ENCODE peak calls at places on chromosomes 2 and 18, in eight cellular contexts. One of them, this sample, is unnamed.

GRCh38 chr2:66596229-66596628 is 161.3 kb downstream of the MEIS1 start:
- DNase-seq in PC-3: no peak
- DNase-seq in adrenal gland: no peak
- DNase-seq in left lung: no peak
- DNase-seq in heart right ventricle: no peak
- DNase-seq in cardiac muscle cell: no peak
- DNase-seq in RWPE2: no peak
- DNase-seq in Panc1: no peak
- DNase-seq in this sample: no peak

GRCh38 chr2:206154197-206154596 is 5.0 kb downstream of the NDUFS1 start:
- DNase-seq in Panc1: no peak
- DNase-seq in RWPE2: no peak
- DNase-seq in cardiac muscle cell: peak; percentile 10
- DNase-seq in left lung: no peak
- DNase-seq in PC-3: peak; percentile 26
- DNase-seq in heart right ventricle: no peak
- DNase-seq in adrenal gland: no peak
- DNase-seq in this sample: no peak

GRCh38 chr2:73759904-73760303 is 20.0 kb downstream of the DUSP11 start:
- DNase-seq in PC-3: no peak
- DNase-seq in RWPE2: no peak
- DNase-seq in left lung: no peak
- DNase-seq in Panc1: no peak
- DNase-seq in heart right ventricle: no peak
- DNase-seq in cardiac muscle cell: peak; percentile 78
- DNase-seq in adrenal gland: no peak
- DNase-seq in this sample: no peak

GRCh38 chr2:8923173-8923572 is 80.3 kb downstream of the MBOAT2 start:
- DNase-seq in Panc1: no peak
- DNase-seq in adrenal gland: no peak
- DNase-seq in left lung: no peak
- DNase-seq in PC-3: no peak
- DNase-seq in cardiac muscle cell: no peak
- DNase-seq in heart right ventricle: no peak
- DNase-seq in RWPE2: no peak
- DNase-seq in this sample: no peak

GRCh38 chr2:29117636-29118303 is 2.6 kb downstream of the CLIP4 start:
- DNase-seq in cardiac muscle cell: peak; percentile 51
- DNase-seq in PC-3: peak; percentile 94
- DNase-seq in Panc1: peak; percentile 94
- DNase-seq in heart right ventricle: no peak
- DNase-seq in RWPE2: no peak
- DNase-seq in left lung: no peak
- DNase-seq in adrenal gland: no peak
- DNase-seq in this sample: no peak

GRCh38 chr2:15657759-15658158 is 66.1 kb downstream of the DDX1 start:
- DNase-seq in PC-3: no peak
- DNase-seq in cardiac muscle cell: no peak
- DNase-seq in RWPE2: no peak
- DNase-seq in Panc1: no peak
- DNase-seq in heart right ventricle: no peak
- DNase-seq in left lung: no peak
- DNase-seq in adrenal gland: no peak
- DNase-seq in this sample: no peak

GRCh38 chr2:107731435-107731834 is 95.3 kb upstream of the RGPD4 start:
- DNase-seq in adrenal gland: no peak
- DNase-seq in left lung: no peak
- DNase-seq in heart right ventricle: no peak
- DNase-seq in PC-3: no peak
- DNase-seq in cardiac muscle cell: no peak
- DNase-seq in RWPE2: no peak
- DNase-seq in Panc1: no peak
- DNase-seq in this sample: no peak

GRCh38 chr18:65725421-65726050 is 25.3 kb upstream of the CDH7 start:
- DNase-seq in left lung: no peak
- DNase-seq in RWPE2: no peak
- DNase-seq in Panc1: peak; percentile 5
- DNase-seq in PC-3: peak; percentile 73
- DNase-seq in adrenal gland: peak; percentile 16
- DNase-seq in heart right ventricle: peak; percentile 14
- DNase-seq in cardiac muscle cell: peak; percentile 0
- DNase-seq in this sample: no peak

GRCh38 chr18:58117685-58118403 is 73.8 kb downstream of the NEDD4L start:
- DNase-seq in RWPE2: no peak
- DNase-seq in left lung: no peak
- DNase-seq in PC-3: peak; percentile 93
- DNase-seq in Panc1: peak; percentile 69
- DNase-seq in adrenal gland: peak; percentile 81
- DNase-seq in cardiac muscle cell: peak; percentile 94
- DNase-seq in heart right ventricle: no peak
- DNase-seq in this sample: no peak

GRCh38 chr2:14941151-14941631 is 308.7 kb downstream of the LRATD1 start:
- DNase-seq in left lung: no peak
- DNase-seq in PC-3: no peak
- DNase-seq in cardiac muscle cell: no peak
- DNase-seq in Panc1: no peak
- DNase-seq in adrenal gland: peak; percentile 14
- DNase-seq in heart right ventricle: no peak
- DNase-seq in RWPE2: no peak
- DNase-seq in this sample: no peak

GRCh38 chr2:219569041-219569440 is 2.3 kb downstream of the OBSL1 start:
- DNase-seq in heart right ventricle: no peak
- DNase-seq in cardiac muscle cell: no peak
- DNase-seq in left lung: no peak
- DNase-seq in PC-3: no peak
- DNase-seq in adrenal gland: no peak
- DNase-seq in RWPE2: no peak
- DNase-seq in Panc1: no peak
- DNase-seq in this sample: no peak

GRCh38 chr2:175575346-175576258 is 394.1 kb upstream of the ATP5MC3 start:
- DNase-seq in left lung: no peak
- DNase-seq in PC-3: no peak
- DNase-seq in RWPE2: no peak
- DNase-seq in heart right ventricle: no peak
- DNase-seq in cardiac muscle cell: no peak
- DNase-seq in Panc1: no peak
- DNase-seq in adrenal gland: no peak
- DNase-seq in this sample: no peak

GRCh38 chr2:39696838-39697237 is 31.1 kb downstream of the TMEM178A start:
- DNase-seq in PC-3: peak; percentile 65
- DNase-seq in heart right ventricle: no peak
- DNase-seq in Panc1: peak; percentile 13
- DNase-seq in left lung: no peak
- DNase-seq in adrenal gland: no peak
- DNase-seq in cardiac muscle cell: peak; percentile 85
- DNase-seq in RWPE2: no peak
- DNase-seq in this sample: no peak

GRCh38 chr2:217876253-217876570 is 126.6 kb downstream of the TNS1 start:
- DNase-seq in cardiac muscle cell: no peak
- DNase-seq in left lung: no peak
- DNase-seq in heart right ventricle: no peak
- DNase-seq in Panc1: no peak
- DNase-seq in adrenal gland: no peak
- DNase-seq in RWPE2: no peak
- DNase-seq in PC-3: no peak
- DNase-seq in this sample: no peak

GRCh38 chr2:67234443-67234842 is 162.7 kb upstream of the ETAA1 start:
- DNase-seq in Panc1: no peak
- DNase-seq in adrenal gland: peak; percentile 54
- DNase-seq in RWPE2: no peak
- DNase-seq in cardiac muscle cell: peak; percentile 65
- DNase-seq in heart right ventricle: no peak
- DNase-seq in left lung: no peak
- DNase-seq in PC-3: peak; percentile 51
- DNase-seq in this sample: peak; percentile 21

GRCh38 chr2:10174173-10174572 is 51.6 kb downstream of the RRM2 start:
- DNase-seq in cardiac muscle cell: no peak
- DNase-seq in heart right ventricle: no peak
- DNase-seq in PC-3: no peak
- DNase-seq in Panc1: no peak
- DNase-seq in left lung: no peak
- DNase-seq in adrenal gland: no peak
- DNase-seq in RWPE2: no peak
- DNase-seq in this sample: no peak

GRCh38 chr2:109455731-109456691 is 157.8 kb downstream of the SEPTIN10 start:
- DNase-seq in RWPE2: peak; percentile 15
- DNase-seq in heart right ventricle: no peak
- DNase-seq in adrenal gland: no peak
- DNase-seq in left lung: no peak
- DNase-seq in cardiac muscle cell: no peak
- DNase-seq in Panc1: no peak
- DNase-seq in PC-3: no peak
- DNase-seq in this sample: no peak

GRCh38 chr2:109454304-109454703 is 159.5 kb downstream of the SEPTIN10 start:
- DNase-seq in cardiac muscle cell: no peak
- DNase-seq in heart right ventricle: no peak
- DNase-seq in PC-3: no peak
- DNase-seq in RWPE2: peak; percentile 17
- DNase-seq in Panc1: no peak
- DNase-seq in left lung: no peak
- DNase-seq in adrenal gland: no peak
- DNase-seq in this sample: no peak

GRCh38 chr2:109453596-109453995 is 160.2 kb downstream of the SEPTIN10 start:
- DNase-seq in heart right ventricle: no peak
- DNase-seq in left lung: no peak
- DNase-seq in PC-3: no peak
- DNase-seq in adrenal gland: no peak
- DNase-seq in cardiac muscle cell: no peak
- DNase-seq in RWPE2: peak; percentile 23
- DNase-seq in Panc1: no peak
- DNase-seq in this sample: no peak

GRCh38 chr2:109456776-109457175 is 157.0 kb downstream of the SEPTIN10 start:
- DNase-seq in cardiac muscle cell: no peak
- DNase-seq in left lung: no peak
- DNase-seq in adrenal gland: no peak
- DNase-seq in heart right ventricle: no peak
- DNase-seq in RWPE2: peak; percentile 14
- DNase-seq in Panc1: no peak
- DNase-seq in PC-3: no peak
- DNase-seq in this sample: no peak

DNA sequence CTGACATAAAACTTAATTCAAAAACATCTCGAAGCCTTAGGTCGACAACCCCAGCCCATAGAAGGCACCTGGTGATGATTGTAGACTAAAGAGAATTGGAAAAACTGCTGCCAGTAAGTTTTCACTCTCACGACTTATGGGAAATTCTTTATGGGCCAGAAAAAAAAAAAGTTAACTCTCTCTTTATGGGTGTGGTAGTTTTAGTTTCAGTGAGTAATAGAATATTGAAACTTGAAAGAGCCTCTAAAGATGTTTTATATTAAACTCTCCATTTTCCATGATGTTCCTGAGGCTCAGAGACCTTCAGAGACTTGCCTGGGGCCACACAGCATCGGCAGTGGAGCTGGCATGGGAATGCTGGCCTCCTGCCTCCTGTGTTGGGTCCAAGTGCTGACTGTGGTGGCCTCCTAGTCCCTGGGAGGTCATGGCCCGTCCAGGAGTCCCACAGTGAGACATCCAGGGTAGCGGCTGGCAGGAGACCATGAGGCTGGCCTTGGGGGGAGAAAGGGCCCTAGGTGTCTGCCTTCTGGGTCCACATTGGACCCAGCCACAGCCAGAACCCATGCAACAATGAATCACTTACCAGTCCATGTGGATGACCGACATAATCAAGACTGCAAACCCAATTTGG is 158.9 kb downstream of the SEPTIN10 start:
- DNase-seq in RWPE2: peak; percentile 15
- DNase-seq in left lung: no peak
- DNase-seq in Panc1: no peak
- DNase-seq in heart right ventricle: no peak
- DNase-seq in PC-3: no peak
- DNase-seq in adrenal gland: no peak
- DNase-seq in cardiac muscle cell: no peak
- DNase-seq in this sample: no peak
- H3K4me1 ChIP-seq in RWPE2: no peaks in the 10 kb centered on the region
- H3K4me1 ChIP-seq in left lung: no peaks in the 10 kb centered on the region
- H3K4me1 ChIP-seq in Panc1: no peaks in the 10 kb centered on the region
- H3K4me1 ChIP-seq in heart right ventricle: peaks cover 10% of the 10 kb centered on the region
- H3K4me1 ChIP-seq in PC-3: no peaks in the 10 kb centered on the region
- H3K4me1 ChIP-seq in adrenal gland: peaks cover 10% of the 10 kb centered on the region
- H3K4me1 ChIP-seq in cardiac muscle cell: no peaks in the 10 kb centered on the region
- H3K4me1 ChIP-seq in this sample: no peaks in the 10 kb centered on the region

DNA sequence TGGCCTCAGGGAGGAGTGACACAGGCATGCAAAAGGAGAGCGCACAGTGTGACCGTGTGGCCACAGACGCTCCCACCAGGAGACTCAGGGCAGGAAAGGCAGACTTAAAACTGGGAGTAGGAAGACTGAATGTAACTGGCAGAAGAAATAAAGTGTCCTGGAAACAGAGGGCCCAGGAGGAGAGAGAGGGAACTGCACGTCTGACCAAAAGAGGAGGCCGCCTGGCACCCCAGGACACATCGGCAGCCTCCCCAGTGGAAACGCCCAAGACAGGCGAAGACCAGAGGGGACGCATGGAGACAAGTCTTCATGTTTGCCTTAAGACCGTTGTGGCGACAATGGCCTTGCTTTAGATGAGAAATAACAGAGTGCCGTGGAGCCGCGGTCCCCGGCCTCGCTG is 163.6 kb upstream of the ALKAL2 start:
- DNase-seq in RWPE2: no peak
- DNase-seq in adrenal gland: no peak
- DNase-seq in left lung: no peak
- DNase-seq in Panc1: no peak
- DNase-seq in heart right ventricle: no peak
- DNase-seq in cardiac muscle cell: no peak
- DNase-seq in PC-3: no peak
- DNase-seq in this sample: no peak
- H3K4me1 ChIP-seq in RWPE2: no peaks in the 10 kb centered on the region
- H3K4me1 ChIP-seq in adrenal gland: no peaks in the 10 kb centered on the region
- H3K4me1 ChIP-seq in left lung: no peaks in the 10 kb centered on the region
- H3K4me1 ChIP-seq in Panc1: no peaks in the 10 kb centered on the region
- H3K4me1 ChIP-seq in heart right ventricle: no peaks in the 10 kb centered on the region
- H3K4me1 ChIP-seq in cardiac muscle cell: no peaks in the 10 kb centered on the region
- H3K4me1 ChIP-seq in PC-3: no peaks in the 10 kb centered on the region
- H3K4me1 ChIP-seq in this sample: no peaks in the 10 kb centered on the region

GRCh38 chr2:134136702-134137101 is 117.2 kb upstream of the MGAT5 start:
- DNase-seq in PC-3: no peak
- DNase-seq in left lung: no peak
- DNase-seq in adrenal gland: no peak
- DNase-seq in Panc1: no peak
- DNase-seq in RWPE2: no peak
- DNase-seq in cardiac muscle cell: no peak
- DNase-seq in heart right ventricle: no peak
- DNase-seq in this sample: no peak
- H3K4me1 ChIP-seq in PC-3: peaks cover 23% of the 10 kb centered on the region
- H3K4me1 ChIP-seq in left lung: peaks cover 26% of the 10 kb centered on the region
- H3K4me1 ChIP-seq in adrenal gland: peaks cover 62% of the 10 kb centered on the region
- H3K4me1 ChIP-seq in Panc1: no peaks in the 10 kb centered on the region
- H3K4me1 ChIP-seq in RWPE2: peaks cover 44% of the 10 kb centered on the region
- H3K4me1 ChIP-seq in cardiac muscle cell: peaks cover 57% of the 10 kb centered on the region
- H3K4me1 ChIP-seq in heart right ventricle: peaks cover 95% of the 10 kb centered on the region
- H3K4me1 ChIP-seq in this sample: no peaks in the 10 kb centered on the region

DNA sequence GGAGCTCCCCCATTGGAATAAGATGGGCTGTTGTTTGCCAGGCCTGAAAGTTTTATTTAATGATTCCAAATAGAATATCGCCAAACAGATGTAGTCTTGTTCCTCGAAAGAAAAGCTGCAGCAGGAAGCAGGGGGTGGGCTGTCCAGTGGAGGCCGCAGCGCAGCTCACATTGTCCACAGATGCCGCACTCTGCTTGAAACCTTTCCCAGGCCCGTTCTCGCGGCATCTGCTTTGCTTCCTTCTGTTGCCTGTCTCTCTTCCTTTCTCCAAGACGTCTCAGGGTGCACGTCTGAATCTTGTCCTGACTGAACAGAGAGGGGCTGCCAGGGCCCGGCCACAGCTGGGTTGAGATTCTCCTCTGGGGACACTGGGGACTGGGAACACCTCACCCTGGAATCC is 12.4 kb upstream of the IGFBP2 start:
- DNase-seq in cardiac muscle cell: peak; percentile 71
- DNase-seq in adrenal gland: no peak
- DNase-seq in Panc1: no peak
- DNase-seq in PC-3: no peak
- DNase-seq in left lung: no peak
- DNase-seq in heart right ventricle: no peak
- DNase-seq in RWPE2: no peak
- DNase-seq in this sample: no peak
- H3K4me1 ChIP-seq in cardiac muscle cell: peaks cover 17% of the 10 kb centered on the region
- H3K4me1 ChIP-seq in adrenal gland: no peaks in the 10 kb centered on the region
- H3K4me1 ChIP-seq in Panc1: no peaks in the 10 kb centered on the region
- H3K4me1 ChIP-seq in PC-3: peaks cover 13% of the 10 kb centered on the region
- H3K4me1 ChIP-seq in left lung: no peaks in the 10 kb centered on the region
- H3K4me1 ChIP-seq in heart right ventricle: peaks cover 5% of the 10 kb centered on the region
- H3K4me1 ChIP-seq in RWPE2: peaks cover 8% of the 10 kb centered on the region
- H3K4me1 ChIP-seq in this sample: no peaks in the 10 kb centered on the region